ENCODE peak calls at places on chromosome 19, in four cellular contexts. R is stomach, U is tibial nerve, W is Peyer's patch. D is an unnamed sample.

GRCh38 chr19:41328157-41328817 is 18.3 kb downstream of the CCDC97 start:
- DNase-seq in R (no peak), U (no peak), W (peak; percentile 76), D (no peak)

GRCh38 chr19:56015756-56016155 is 29.2 kb downstream of the NLRP5 start:
- DNase-seq in R (no peak), U (no peak), W (no peak), D (no peak)

GRCh38 chr19:19956431-19957075 is 55.8 kb downstream of the ZNF93 start:
- DNase-seq in R (no peak), U (no peak), W (no peak), D (no peak)

GRCh38 chr19:55304279-55304978 is 20.6 kb downstream of the BRSK1 start:
- DNase-seq in R (peak; percentile 46), U (peak; percentile 18), W (peak; percentile 67), D (no peak)

GRCh38 chr19:10780368-10780767 is 55.6 kb downstream of the TMED1 start:
- DNase-seq in R (no peak), U (peak; percentile 64), W (peak; percentile 55), D (peak; percentile 34)

GRCh38 chr19:18633321-18633720 is 3.5 kb upstream of the KLHL26 start:
- DNase-seq in R (no peak), U (no peak), W (no peak), D (no peak)

GRCh38 chr19:56105090-56105701 is 15.9 kb downstream of the ZNF787 start:
- DNase-seq in R (peak; percentile 87), U (peak; percentile 72), W (peak; percentile 91), D (peak; percentile 95)

GRCh38 chr19:7456964-7457541 is 31.8 kb downstream of the PEX11G start:
- DNase-seq in R (no peak), U (no peak), W (no peak), D (no peak)

GRCh38 chr19:18442941-18443340 is 5.0 kb upstream of the ISYNA1 start:
- DNase-seq in R (no peak), U (no peak), W (no peak), D (no peak)

GRCh38 chr19:54556194-54556593 is 17.4 kb upstream of the LILRA2 start:
- DNase-seq in R (no peak), U (no peak), W (no peak), D (no peak)

GRCh38 chr19:34649886-34650543 is 26.9 kb downstream of the SCGB2B2 start:
- DNase-seq in R (no peak), U (no peak), W (no peak), D (no peak)
- H3K27ac ChIP-seq in R (no peak overlapping the region), U (no peak overlapping the region), W (no peak overlapping the region), D (no peak overlapping the region)

GRCh38 chr19:53196777-53197396 is 3.7 kb upstream of the ZNF665 start:
- DNase-seq in R (peak; percentile 99), U (peak; percentile 95), W (peak; percentile 100), D (peak; percentile 98)
- TF ChIP-seq POLR2A in R (no peak), U (peak; percentile 67), W (peak; percentile 60), D (peak; percentile 25)

GRCh38 chr19:1017115-1017905 is 3.6 kb downstream of the TMEM259 start:
- DNase-seq in R (peak; percentile 62), U (no peak), W (peak; percentile 83), D (no peak)
- H3K9me3 ChIP-seq in R (no peaks in the 10 kb centered on the region), U (no peaks in the 10 kb centered on the region), W (no peaks in the 10 kb centered on the region), D (no peaks in the 10 kb centered on the region)

GRCh38 chr19:13964776-13965175 is 12.5 kb downstream of the DCAF15 start:
- DNase-seq in R (no peak), U (no peak), W (no peak), D (no peak)

GRCh38 chr19:13966684-13967128 is 14.4 kb downstream of the DCAF15 start:
- DNase-seq in R (no peak), U (no peak), W (no peak), D (no peak)

GRCh38 chr19:13968383-13968935 is 16.1 kb downstream of the DCAF15 start:
- DNase-seq in R (no peak), U (no peak), W (no peak), D (no peak)

GRCh38 chr19:13965377-13965896 is 13.1 kb downstream of the DCAF15 start:
- DNase-seq in R (no peak), U (no peak), W (no peak), D (no peak)

GRCh38 chr19:13965926-13966683 is 13.8 kb downstream of the DCAF15 start:
- DNase-seq in R (no peak), U (no peak), W (no peak), D (no peak)
- H3K27ac ChIP-seq in R (no peak overlapping the region), U (no peak overlapping the region), W (no peak overlapping the region), D (no peak overlapping the region)

D was measured in thyroid gland.